ENCODE peak calls at places on chromosomes 12 and 14, in seven cellular contexts. One of them, this sample, is unnamed.

GRCh38 chr14:35368993-35369392 is 35.6 kb downstream of the NFKBIA start:
- DNase-seq in AG09319: no peak
- DNase-seq in neural crest cell: no peak
- DNase-seq in osteocyte: no peak
- DNase-seq in endodermal cell: no peak
- DNase-seq in PC-9: no peak
- DNase-seq in GM06990: no peak
- DNase-seq in this sample: no peak

GRCh38 chr14:74610866-74611671 is 968 bp downstream of the LTBP2 start:
- DNase-seq in AG09319: no peak
- DNase-seq in neural crest cell: no peak
- DNase-seq in osteocyte: no peak
- DNase-seq in endodermal cell: peak; percentile 72
- DNase-seq in PC-9: no peak
- DNase-seq in GM06990: no peak
- DNase-seq in this sample: no peak

GRCh38 chr14:90381011-90381790 is 15.6 kb upstream of the CALM1 start:
- DNase-seq in AG09319: no peak
- DNase-seq in neural crest cell: no peak
- DNase-seq in osteocyte: no peak
- DNase-seq in endodermal cell: no peak
- DNase-seq in PC-9: no peak
- DNase-seq in GM06990: no peak
- DNase-seq in this sample: no peak

GRCh38 chr12:30822385-30823139 is 67.8 kb upstream of the CAPRIN2 start:
- DNase-seq in AG09319: no peak
- DNase-seq in neural crest cell: peak; percentile 41
- DNase-seq in osteocyte: peak; percentile 87
- DNase-seq in endodermal cell: peak; percentile 91
- DNase-seq in PC-9: peak; percentile 61
- DNase-seq in GM06990: peak; percentile 17
- DNase-seq in this sample: peak; percentile 75

GRCh38 chr14:34628681-34629135 is 1.2 kb downstream of the SNX6 start:
- DNase-seq in AG09319: no peak
- DNase-seq in neural crest cell: no peak
- DNase-seq in osteocyte: no peak
- DNase-seq in endodermal cell: peak; percentile 20
- DNase-seq in PC-9: no peak
- DNase-seq in GM06990: no peak
- DNase-seq in this sample: no peak

GRCh38 chr12:105025890-105026289 is 39.8 kb downstream of the NOPCHAP1 start:
- DNase-seq in AG09319: peak; percentile 56
- DNase-seq in neural crest cell: no peak
- DNase-seq in osteocyte: no peak
- DNase-seq in endodermal cell: no peak
- DNase-seq in PC-9: no peak
- DNase-seq in GM06990: no peak
- DNase-seq in this sample: no peak

GRCh38 chr12:31353730-31354708 is 28.1 kb upstream of the SINHCAF start:
- DNase-seq in AG09319: no peak
- DNase-seq in neural crest cell: no peak
- DNase-seq in osteocyte: no peak
- DNase-seq in endodermal cell: no peak
- DNase-seq in PC-9: no peak
- DNase-seq in GM06990: no peak
- DNase-seq in this sample: no peak

GRCh38 chr12:19198272-19198671 is 68.7 kb downstream of the PLEKHA5 start:
- DNase-seq in AG09319: no peak
- DNase-seq in neural crest cell: peak; percentile 9
- DNase-seq in osteocyte: no peak
- DNase-seq in endodermal cell: no peak
- DNase-seq in PC-9: peak; percentile 46
- DNase-seq in GM06990: no peak
- DNase-seq in this sample: no peak

GRCh38 chr14:95043314-95043713 is 114.0 kb downstream of the DICER1 start:
- DNase-seq in AG09319: no peak
- DNase-seq in neural crest cell: no peak
- DNase-seq in osteocyte: peak; percentile 51
- DNase-seq in endodermal cell: peak; percentile 20
- DNase-seq in PC-9: no peak
- DNase-seq in GM06990: no peak
- DNase-seq in this sample: no peak

GRCh38 chr12:52867636-52868035 is 18.8 kb upstream of the KRT78 start:
- DNase-seq in AG09319: no peak
- DNase-seq in neural crest cell: no peak
- DNase-seq in osteocyte: no peak
- DNase-seq in endodermal cell: peak; percentile 79
- DNase-seq in PC-9: no peak
- DNase-seq in GM06990: no peak
- DNase-seq in this sample: no peak

GRCh38 chr14:55518391-55518790 is 61.6 kb upstream of the KTN1 start:
- DNase-seq in AG09319: no peak
- DNase-seq in neural crest cell: no peak
- DNase-seq in osteocyte: no peak
- DNase-seq in endodermal cell: no peak
- DNase-seq in PC-9: no peak
- DNase-seq in GM06990: no peak
- DNase-seq in this sample: no peak

GRCh38 chr12:67589078-67589477 is 59.5 kb upstream of the DYRK2 start:
- DNase-seq in AG09319: no peak
- DNase-seq in neural crest cell: no peak
- DNase-seq in osteocyte: no peak
- DNase-seq in endodermal cell: no peak
- DNase-seq in PC-9: no peak
- DNase-seq in GM06990: no peak
- DNase-seq in this sample: no peak

GRCh38 chr12:54529581-54529980 is 19.8 kb upstream of the PDE1B start:
- DNase-seq in AG09319: no peak
- DNase-seq in neural crest cell: no peak
- DNase-seq in osteocyte: no peak
- DNase-seq in endodermal cell: no peak
- DNase-seq in PC-9: no peak
- DNase-seq in GM06990: no peak
- DNase-seq in this sample: no peak

GRCh38 chr14:61640834-61641170 is 54.5 kb upstream of the HIF1A start:
- DNase-seq in AG09319: no peak
- DNase-seq in neural crest cell: no peak
- DNase-seq in osteocyte: no peak
- DNase-seq in endodermal cell: no peak
- DNase-seq in PC-9: no peak
- DNase-seq in GM06990: no peak
- DNase-seq in this sample: no peak

GRCh38 chr12:83739602-83740001 is 1052.9 kb downstream of the TMTC2 start:
- DNase-seq in AG09319: no peak
- DNase-seq in neural crest cell: no peak
- DNase-seq in osteocyte: no peak
- DNase-seq in endodermal cell: no peak
- DNase-seq in PC-9: no peak
- DNase-seq in GM06990: no peak
- DNase-seq in this sample: no peak

GRCh38 chr12:27293463-27293862 is 39.2 kb upstream of the BMAL2 start:
- DNase-seq in AG09319: no peak
- DNase-seq in neural crest cell: no peak
- DNase-seq in osteocyte: no peak
- DNase-seq in endodermal cell: no peak
- DNase-seq in PC-9: no peak
- DNase-seq in GM06990: no peak
- DNase-seq in this sample: no peak

GRCh38 chr14:54316652-54317051 is 80.2 kb upstream of the CDKN3 start:
- DNase-seq in AG09319: no peak
- DNase-seq in neural crest cell: no peak
- DNase-seq in osteocyte: no peak
- DNase-seq in endodermal cell: no peak
- DNase-seq in PC-9: no peak
- DNase-seq in GM06990: no peak
- DNase-seq in this sample: no peak

GRCh38 chr14:38286481-38286880 is 30.6 kb upstream of the CLEC14A start:
- DNase-seq in AG09319: no peak
- DNase-seq in neural crest cell: no peak
- DNase-seq in osteocyte: no peak
- DNase-seq in endodermal cell: no peak
- DNase-seq in PC-9: no peak
- DNase-seq in GM06990: no peak
- DNase-seq in this sample: no peak

GRCh38 chr12:25827141-25827540 is 131.3 kb upstream of the RASSF8 start:
- DNase-seq in AG09319: no peak
- DNase-seq in neural crest cell: no peak
- DNase-seq in osteocyte: no peak
- DNase-seq in endodermal cell: no peak
- DNase-seq in PC-9: no peak
- DNase-seq in GM06990: no peak
- DNase-seq in this sample: no peak

GRCh38 chr12:25830456-25830855 is 128.0 kb upstream of the RASSF8 start:
- DNase-seq in AG09319: peak; percentile 88
- DNase-seq in neural crest cell: no peak
- DNase-seq in osteocyte: no peak
- DNase-seq in endodermal cell: no peak
- DNase-seq in PC-9: no peak
- DNase-seq in GM06990: no peak
- DNase-seq in this sample: no peak

GRCh38 chr12:25828188-25828587 is 130.3 kb upstream of the RASSF8 start:
- DNase-seq in AG09319: no peak
- DNase-seq in neural crest cell: no peak
- DNase-seq in osteocyte: no peak
- DNase-seq in endodermal cell: no peak
- DNase-seq in PC-9: no peak
- DNase-seq in GM06990: no peak
- DNase-seq in this sample: no peak

GRCh38 chr12:25827747-25828146 is 130.7 kb upstream of the RASSF8 start:
- DNase-seq in AG09319: no peak
- DNase-seq in neural crest cell: no peak
- DNase-seq in osteocyte: no peak
- DNase-seq in endodermal cell: no peak
- DNase-seq in PC-9: no peak
- DNase-seq in GM06990: no peak
- DNase-seq in this sample: no peak

DNA sequence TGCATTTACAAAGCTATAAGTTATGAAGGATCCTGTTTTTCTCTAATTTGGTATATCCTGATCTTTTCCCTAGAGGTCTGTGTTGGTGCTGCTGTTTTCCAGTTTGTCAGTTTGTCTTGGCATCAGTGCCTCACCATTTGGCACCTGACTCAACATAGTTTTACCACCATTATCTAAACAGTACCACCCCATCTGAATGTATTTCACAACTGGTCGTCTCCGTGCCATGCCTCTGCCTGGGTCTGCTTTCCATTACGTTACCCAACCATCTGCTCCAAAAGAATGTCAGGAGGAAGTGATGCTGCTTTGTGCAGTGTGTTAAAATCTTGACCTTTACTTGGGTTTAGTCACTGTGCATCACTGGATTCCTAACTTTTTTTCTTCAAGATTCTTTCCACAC is 129.3 kb upstream of the RASSF8 start:
- DNase-seq in AG09319: peak; percentile 99
- DNase-seq in neural crest cell: no peak
- DNase-seq in osteocyte: peak; percentile 87
- DNase-seq in endodermal cell: no peak
- DNase-seq in PC-9: peak; percentile 63
- DNase-seq in GM06990: no peak
- DNase-seq in this sample: no peak
- TF ChIP-seq CTCF in AG09319: no peak
- TF ChIP-seq CTCF in neural crest cell: no peak
- TF ChIP-seq CTCF in osteocyte: no peak
- TF ChIP-seq CTCF in endodermal cell: peak; percentile 42
- TF ChIP-seq CTCF in PC-9: no peak
- TF ChIP-seq CTCF in GM06990: no peak
- TF ChIP-seq CTCF in this sample: no peak

DNA sequence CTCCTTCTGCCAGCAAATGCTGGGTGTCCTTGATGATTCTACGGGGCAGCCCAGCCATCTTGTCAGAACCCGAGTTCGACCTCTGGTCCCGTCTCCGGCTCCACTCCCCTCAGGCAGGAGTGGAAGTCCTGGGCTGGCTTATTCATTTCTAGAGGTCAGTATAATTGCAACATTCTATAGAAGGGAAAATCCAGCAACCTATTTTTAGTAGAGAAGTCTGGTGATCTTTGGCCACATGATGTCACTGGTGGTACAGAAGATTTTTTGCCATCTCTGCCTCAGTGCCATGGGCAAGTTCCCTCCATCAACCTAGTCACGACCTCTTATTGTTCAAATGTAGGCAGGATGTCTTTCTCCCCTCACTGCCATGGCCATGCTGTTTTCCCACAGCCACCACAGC is 22.4 kb downstream of the OR10G2 start:
- DNase-seq in AG09319: no peak
- DNase-seq in neural crest cell: no peak
- DNase-seq in osteocyte: no peak
- DNase-seq in endodermal cell: no peak
- DNase-seq in PC-9: no peak
- DNase-seq in GM06990: peak; percentile 20
- DNase-seq in this sample: no peak
- TF ChIP-seq CTCF in AG09319: no peak
- TF ChIP-seq CTCF in neural crest cell: no peak
- TF ChIP-seq CTCF in osteocyte: no peak
- TF ChIP-seq CTCF in endodermal cell: peak; percentile 44
- TF ChIP-seq CTCF in PC-9: no peak
- TF ChIP-seq CTCF in GM06990: no peak
- TF ChIP-seq CTCF in this sample: no peak

DNA sequence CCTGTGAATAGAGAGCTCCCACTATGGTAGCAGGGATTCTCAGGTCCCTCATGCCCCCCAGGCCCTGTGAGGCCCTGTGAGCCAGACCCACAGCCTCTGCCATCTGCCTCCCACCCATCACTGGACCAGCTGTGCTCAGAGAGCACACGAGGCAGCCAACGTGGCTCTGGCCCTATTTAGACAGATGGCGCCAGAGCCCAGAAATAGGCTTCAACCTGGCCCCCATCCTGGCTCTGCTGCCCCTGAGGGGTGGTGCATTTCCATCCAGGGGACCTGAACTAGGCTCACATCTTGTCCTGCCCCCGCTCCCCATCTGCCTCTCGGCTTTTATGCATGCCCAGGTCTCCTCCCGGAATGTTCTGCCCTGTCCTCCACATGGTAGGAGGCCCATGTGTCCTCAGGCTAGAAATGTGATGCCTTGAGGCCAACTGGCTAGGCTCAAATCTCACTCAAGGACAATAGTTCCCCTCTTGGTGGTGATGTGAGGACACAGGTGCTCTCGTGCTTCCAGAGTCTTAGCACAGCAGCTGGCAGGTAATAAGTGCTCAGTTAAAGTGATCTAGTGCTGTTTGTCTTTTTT is 18.9 kb downstream of the TMEM63C start:
- DNase-seq in AG09319: no peak
- DNase-seq in neural crest cell: no peak
- DNase-seq in osteocyte: no peak
- DNase-seq in endodermal cell: no peak
- DNase-seq in PC-9: no peak
- DNase-seq in GM06990: no peak
- DNase-seq in this sample: no peak
- TF ChIP-seq CTCF in AG09319: no peak
- TF ChIP-seq CTCF in neural crest cell: no peak
- TF ChIP-seq CTCF in osteocyte: no peak
- TF ChIP-seq CTCF in endodermal cell: no peak
- TF ChIP-seq CTCF in PC-9: no peak
- TF ChIP-seq CTCF in GM06990: no peak
- TF ChIP-seq CTCF in this sample: no peak

GRCh38 chr14:67883717-67884116 is 64.1 kb downstream of the RAD51B start:
- DNase-seq in AG09319: no peak
- DNase-seq in neural crest cell: no peak
- DNase-seq in osteocyte: no peak
- DNase-seq in endodermal cell: no peak
- DNase-seq in PC-9: no peak
- DNase-seq in GM06990: no peak
- DNase-seq in this sample: no peak
- TF ChIP-seq CTCF in AG09319: peak; percentile 23
- TF ChIP-seq CTCF in neural crest cell: peak; percentile 59
- TF ChIP-seq CTCF in osteocyte: peak; percentile 55
- TF ChIP-seq CTCF in endodermal cell: peak; percentile 29
- TF ChIP-seq CTCF in PC-9: peak; percentile 64
- TF ChIP-seq CTCF in GM06990: no peak
- TF ChIP-seq CTCF in this sample: peak; percentile 57

GRCh38 chr14:39467889-39468524 is 35.8 kb upstream of the FBXO33 start:
- DNase-seq in AG09319: no peak
- DNase-seq in neural crest cell: no peak
- DNase-seq in osteocyte: no peak
- DNase-seq in endodermal cell: peak; percentile 88
- DNase-seq in PC-9: peak; percentile 6
- DNase-seq in GM06990: peak; percentile 24
- DNase-seq in this sample: no peak
- TF ChIP-seq CTCF in AG09319: peak; percentile 23
- TF ChIP-seq CTCF in neural crest cell: peak; percentile 47
- TF ChIP-seq CTCF in osteocyte: peak; percentile 21
- TF ChIP-seq CTCF in endodermal cell: peak; percentile 84
- TF ChIP-seq CTCF in PC-9: peak; percentile 35
- TF ChIP-seq CTCF in GM06990: peak; percentile 71
- TF ChIP-seq CTCF in this sample: peak; percentile 60

This sample was measured in type B pancreatic cell.